ENCODE peak calls at places on chromosome 21, in five cellular contexts. E is CD8-positive, alpha-beta T cell; G is colonic mucosa; M is IMR-90; Z is ovary. H is an unnamed sample. For H3K4me1 and H3K27me3, the result is how much of the 10 kb centered on the place peaks cover.

GRCh38 chr21:30943920-30944319 is 62.5 kb upstream of the KRTAP11-1 start:
- DNase-seq in G (no peak), Z (no peak), E (no peak), M (no peak), H (no peak)

GRCh38 chr21:32732544-32732943 is 4.7 kb upstream of the SYNJ1 start:
- DNase-seq in M (no peak), Z (no peak), G (no peak), E (no peak), H (no peak)

GRCh38 chr21:33047231-33047630 is 21.5 kb downstream of the OLIG2 start:
- DNase-seq in E (no peak), Z (no peak), G (no peak), M (peak), H (no peak)

GRCh38 chr21:14685568-14685967 is 139.5 kb upstream of the SAMSN1 start:
- DNase-seq in G (no peak), M (no peak), Z (no peak), E (no peak), H (no peak)

GRCh38 chr21:17818158-17819113 is 720 bp downstream of the C21orf91 start:
- DNase-seq in G (peak), Z (peak), E (peak), M (peak), H (peak)

GRCh38 chr21:17786219-17787181 is 32.7 kb downstream of the C21orf91 start:
- DNase-seq in E (no peak), Z (no peak), G (no peak), M (no peak), H (no peak)

GRCh38 chr21:26546698-26547097 is 26.4 kb downstream of the CYYR1 start:
- DNase-seq in Z (no peak), E (no peak), G (no peak), M (no peak), H (no peak)

GRCh38 chr21:17391811-17392340 is 121.0 kb upstream of the CXADR start:
- DNase-seq in M (no peak), E (no peak), Z (no peak), G (no peak), H (no peak)

GRCh38 chr21:31351438-31351837 is 7.4 kb upstream of the TIAM1 start:
- DNase-seq in M (peak), Z (no peak), E (no peak), G (no peak), H (no peak)

GRCh38 chr21:26506951-26507350 is 66.1 kb downstream of the CYYR1 start:
- DNase-seq in G (no peak), M (peak), Z (no peak), E (no peak), H (no peak)

GRCh38 chr21:37451446-37451845 is 84.9 kb downstream of the DYRK1A start:
- DNase-seq in M (no peak), Z (no peak), E (no peak), G (no peak), H (no peak)

GRCh38 chr21:33071878-33072306 is 2.0 kb downstream of the OLIG1 start:
- DNase-seq in Z (no peak), E (no peak), G (no peak), M (peak), H (no peak)

GRCh38 chr21:40846566-40847411 is at the start of gene DSCAM:
- DNase-seq in Z (no peak), E (no peak), G (no peak), M (no peak), H (no peak)

GRCh38 chr21:45634511-45635183 is 8.9 kb upstream of the PCBP3 start:
- DNase-seq in Z (no peak), M (peak), G (peak), E (no peak), H (no peak)

GRCh38 chr21:36803801-36804452 is 105.0 kb downstream of the SIM2 start:
- DNase-seq in Z (no peak), E (no peak), M (no peak), G (no peak), H (no peak)

GRCh38 chr21:36852864-36853263 is 113.6 kb downstream of the HLCS start:
- DNase-seq in G (no peak), Z (no peak), E (no peak), M (no peak), H (no peak)

GRCh38 chr21:37225440-37225839 is 41.7 kb downstream of the VPS26C start:
- DNase-seq in E (peak), G (no peak), Z (no peak), M (no peak), H (no peak)

GRCh38 chr21:18244721-18245486 is at the start of gene CHODL:
- DNase-seq in Z (no peak), M (no peak), G (no peak), E (no peak), H (no peak)

GRCh38 chr21:46018615-46019014 is 37.0 kb downstream of the COL6A1 start:
- DNase-seq in M (no peak), G (no peak), Z (no peak), E (no peak), H (no peak)

GRCh38 chr21:45988366-45989347 is 7.1 kb downstream of the COL6A1 start:
- DNase-seq in M (no peak), E (no peak), Z (peak), G (no peak), H (peak)

GRCh38 chr21:46357684-46358425 is 33.9 kb downstream of the PCNT start:
- DNase-seq in Z (no peak), G (no peak), M (no peak), E (no peak), H (no peak)

GRCh38 chr21:45910155-45910547 is 71.4 kb upstream of the COL6A1 start:
- DNase-seq in G (no peak), M (no peak), E (no peak), Z (no peak), H (no peak)

GRCh38 chr21:33434770-33435360 is 31.7 kb downstream of the IFNGR2 start:
- DNase-seq in Z (no peak), E (no peak), M (peak), G (no peak), H (no peak)

GRCh38 chr21:45463871-45464270 is 58.9 kb downstream of the COL18A1 start:
- DNase-seq in Z (no peak), G (no peak), M (no peak), E (no peak), H (no peak)

GRCh38 chr21:36639769-36640168 is 59.1 kb upstream of the SIM2 start:
- DNase-seq in G (no peak), Z (no peak), E (no peak), M (no peak), H (no peak)

GRCh38 chr21:32991299-32991850 is 34.4 kb upstream of the OLIG2 start:
- DNase-seq in G (no peak), E (no peak), Z (no peak), M (no peak), H (no peak)

GRCh38 chr21:45538381-45539045 is 3.7 kb downstream of the SLC19A1 start:
- DNase-seq in Z (no peak), M (no peak), G (no peak), E (no peak), H (no peak)

GRCh38 chr21:36879827-36880226 is 86.6 kb downstream of the HLCS start:
- DNase-seq in Z (no peak), G (no peak), M (no peak), E (no peak), H (no peak)

DNA sequence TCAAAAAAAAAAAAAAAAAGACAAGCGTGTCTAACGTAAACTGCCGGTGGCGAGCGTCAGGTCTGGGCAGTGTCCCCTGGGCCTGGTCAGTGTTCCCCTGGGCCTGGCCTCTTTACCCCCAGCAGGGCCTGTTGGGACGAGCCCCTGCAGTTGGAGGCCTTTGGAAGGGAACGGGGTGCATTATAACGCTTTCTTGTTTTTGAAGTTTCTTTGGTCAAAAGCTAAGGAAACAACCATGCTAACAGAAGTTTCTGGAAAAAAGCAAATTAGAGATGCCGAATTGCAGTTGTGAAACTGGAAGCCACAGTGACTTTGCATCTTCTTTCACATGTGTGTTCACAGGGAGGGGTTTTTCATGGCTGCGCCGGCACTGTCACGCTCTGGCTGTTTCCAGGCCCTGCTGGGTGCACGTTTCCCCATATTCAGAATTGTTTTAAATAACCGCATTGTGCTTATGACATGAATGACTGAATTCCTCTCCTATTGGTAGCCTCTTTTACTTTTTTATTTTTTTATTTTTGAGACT is 16.0 kb downstream of the RRP1 start:
- DNase-seq in M (no peak), Z (no peak), G (no peak), E (no peak), H (no peak)
- H3K4me3 ChIP-seq in M (no peak), Z (no peak), G (no peak), E (no peak), H (no peak)

GRCh38 chr21:34593954-34594531 is 20.9 kb downstream of the RCAN1 start:
- DNase-seq in G (no peak), Z (no peak), E (no peak), M (no peak), H (no peak)
- H3K4me1 ChIP-seq in G (under half), Z (under half), E (under half), M (under half), H (under half)

GRCh38 chr21:29940993-29941392 is 1.2 kb upstream of the GRIK1 start:
- DNase-seq in M (no peak), Z (no peak), E (no peak), G (no peak), H (no peak)
- H3K27me3 ChIP-seq in M (under half), Z (under half), E (under half), G (under half), H (under half)

GRCh38 chr21:42227909-42228708 is 9.2 kb downstream of the ABCG1 start:
- DNase-seq in Z (no peak), G (peak), E (peak), M (peak), H (no peak)
- H3K4me3 ChIP-seq in Z (no peak), G (no peak), E (no peak), M (no peak), H (no peak)

GRCh38 chr21:44332383-44332782 is 6.8 kb downstream of the CFAP410 start:
- DNase-seq in G (no peak), Z (no peak), M (no peak), E (no peak), H (no peak)

GRCh38 chr21:44330698-44331097 is 8.5 kb downstream of the CFAP410 start:
- DNase-seq in M (no peak), G (no peak), E (no peak), Z (no peak), H (no peak)

GRCh38 chr21:44332965-44333364 is 6.2 kb downstream of the CFAP410 start:
- DNase-seq in M (no peak), G (no peak), Z (no peak), E (no peak), H (no peak)

GRCh38 chr21:44331209-44331608 is 8.0 kb downstream of the CFAP410 start:
- DNase-seq in Z (no peak), M (no peak), G (no peak), E (no peak), H (no peak)

DNA sequence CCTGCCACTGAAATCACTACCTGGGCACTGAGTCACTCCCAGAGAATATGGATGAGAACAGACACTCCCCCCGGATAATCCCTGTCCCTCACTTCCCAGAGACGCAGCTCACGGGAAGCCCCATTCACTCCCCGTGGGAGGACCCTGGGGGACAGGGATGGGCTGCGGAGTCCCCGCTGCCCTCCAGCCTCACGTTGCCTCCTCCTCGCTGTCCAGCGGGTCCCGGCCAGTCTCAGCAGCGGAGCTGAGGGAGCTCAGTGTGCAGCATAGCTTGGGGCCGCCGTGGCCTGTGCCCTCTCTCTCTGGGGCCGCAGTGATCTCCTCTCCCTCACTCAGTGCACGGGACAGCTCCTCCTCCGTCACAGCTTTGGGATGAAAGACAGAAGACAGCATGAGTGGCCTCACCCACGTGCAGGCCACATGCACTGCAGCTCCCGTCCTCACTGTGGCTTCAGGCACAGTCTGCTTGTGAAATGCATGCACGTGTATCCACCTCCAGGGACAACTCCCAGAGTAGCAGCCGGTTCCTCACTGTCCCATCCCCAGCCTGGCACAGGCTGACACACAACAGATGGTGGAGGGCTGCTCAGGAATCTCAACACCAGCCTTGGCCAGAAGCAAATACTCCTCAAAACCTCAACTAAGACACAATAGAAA is 7.4 kb downstream of the CFAP410 start:
- DNase-seq in Z (no peak), G (no peak), M (peak), E (no peak), H (no peak)
- H3K4me1 ChIP-seq in Z (under half), G (under half), M (under half), E (under half), H (under half)

GRCh38 chr21:38531142-38531541 is 32.9 kb upstream of the ERG start:
- DNase-seq in M (no peak), G (no peak), Z (no peak), E (no peak), H (no peak)
- H3K27me3 ChIP-seq in M (under half), G (under half), Z (under half), E (under half), H (under half)

GRCh38 chr21:16310191-16310590 is 580.4 kb downstream of the USP25 start:
- DNase-seq in G (no peak), E (no peak), Z (no peak), M (no peak), H (no peak)
- H3K4me3 ChIP-seq in G (no peak), E (no peak), Z (no peak), M (no peak), H (no peak)

H was measured in HAP-1.